ENCODE peak calls at places on chromosomes 3 and 15, in seven cellular contexts. One of them, this sample, is unnamed.

GRCh38 chr3:157544501-157545139 is 41.4 kb upstream of the VEPH1 start:
- DNase-seq in NCI-H510A treated with DMSO at 0.1 percent for 48 hours: no peak
- DNase-seq in AG09309: peak; percentile 60
- DNase-seq in AG10803: peak; percentile 94
- DNase-seq in NB4: no peak
- DNase-seq in bronchial epithelial cell: no peak
- DNase-seq in osteocyte: no peak
- DNase-seq in this sample: no peak

GRCh38 chr3:71589132-71589531 is 5.6 kb upstream of the FOXP1 start:
- DNase-seq in NCI-H510A treated with DMSO at 0.1 percent for 48 hours: peak; percentile 61
- DNase-seq in AG09309: no peak
- DNase-seq in AG10803: no peak
- DNase-seq in NB4: no peak
- DNase-seq in bronchial epithelial cell: no peak
- DNase-seq in osteocyte: no peak
- DNase-seq in this sample: no peak

GRCh38 chr3:146326875-146327543 is 76.1 kb upstream of the PLSCR4 start:
- DNase-seq in NCI-H510A treated with DMSO at 0.1 percent for 48 hours: no peak
- DNase-seq in AG09309: peak; percentile 49
- DNase-seq in AG10803: peak; percentile 76
- DNase-seq in NB4: peak; percentile 33
- DNase-seq in bronchial epithelial cell: peak; percentile 45
- DNase-seq in osteocyte: no peak
- DNase-seq in this sample: no peak

GRCh38 chr3:98291332-98291957 is 9.1 kb downstream of the OR5H2 start:
- DNase-seq in NCI-H510A treated with DMSO at 0.1 percent for 48 hours: no peak
- DNase-seq in AG09309: no peak
- DNase-seq in AG10803: no peak
- DNase-seq in NB4: no peak
- DNase-seq in bronchial epithelial cell: no peak
- DNase-seq in osteocyte: no peak
- DNase-seq in this sample: no peak

GRCh38 chr3:127375151-127375937 is 87.5 kb upstream of the PRR20G start:
- DNase-seq in NCI-H510A treated with DMSO at 0.1 percent for 48 hours: no peak
- DNase-seq in AG09309: no peak
- DNase-seq in AG10803: no peak
- DNase-seq in NB4: no peak
- DNase-seq in bronchial epithelial cell: no peak
- DNase-seq in osteocyte: peak; percentile 27
- DNase-seq in this sample: no peak

GRCh38 chr15:30905821-30906220 is 2.1 kb downstream of the FAN1 start:
- DNase-seq in NCI-H510A treated with DMSO at 0.1 percent for 48 hours: no peak
- DNase-seq in AG09309: no peak
- DNase-seq in AG10803: no peak
- DNase-seq in NB4: no peak
- DNase-seq in bronchial epithelial cell: no peak
- DNase-seq in osteocyte: peak; percentile 19
- DNase-seq in this sample: no peak

GRCh38 chr3:8610961-8611360 is 33.6 kb downstream of the SSUH2 start:
- DNase-seq in NCI-H510A treated with DMSO at 0.1 percent for 48 hours: no peak
- DNase-seq in AG09309: no peak
- DNase-seq in AG10803: no peak
- DNase-seq in NB4: no peak
- DNase-seq in bronchial epithelial cell: no peak
- DNase-seq in osteocyte: peak; percentile 56
- DNase-seq in this sample: no peak

GRCh38 chr3:126267169-126267975 is 87.0 kb upstream of the ALDH1L1 start:
- DNase-seq in NCI-H510A treated with DMSO at 0.1 percent for 48 hours: no peak
- DNase-seq in AG09309: peak; percentile 88
- DNase-seq in AG10803: peak; percentile 97
- DNase-seq in NB4: peak; percentile 70
- DNase-seq in bronchial epithelial cell: peak; percentile 69
- DNase-seq in osteocyte: peak; percentile 90
- DNase-seq in this sample: no peak

GRCh38 chr3:105938101-105938500 is 69.3 kb upstream of the CBLB start:
- DNase-seq in NCI-H510A treated with DMSO at 0.1 percent for 48 hours: no peak
- DNase-seq in AG09309: peak; percentile 44
- DNase-seq in AG10803: peak; percentile 84
- DNase-seq in NB4: no peak
- DNase-seq in bronchial epithelial cell: no peak
- DNase-seq in osteocyte: no peak
- DNase-seq in this sample: no peak

GRCh38 chr3:12120374-12121140 is 38.2 kb downstream of the TIMP4 start:
- DNase-seq in NCI-H510A treated with DMSO at 0.1 percent for 48 hours: no peak
- DNase-seq in AG09309: no peak
- DNase-seq in AG10803: no peak
- DNase-seq in NB4: no peak
- DNase-seq in bronchial epithelial cell: no peak
- DNase-seq in osteocyte: no peak
- DNase-seq in this sample: no peak

GRCh38 chr3:166291510-166291909 is 454.3 kb upstream of the BCHE start:
- DNase-seq in NCI-H510A treated with DMSO at 0.1 percent for 48 hours: no peak
- DNase-seq in AG09309: no peak
- DNase-seq in AG10803: no peak
- DNase-seq in NB4: peak; percentile 1
- DNase-seq in bronchial epithelial cell: no peak
- DNase-seq in osteocyte: no peak
- DNase-seq in this sample: no peak

This sample was measured in GF-D8.